ENCODE peak calls at places on chromosomes 7 and 10, in four cellular contexts. One of them, this sample, is unnamed.

GRCh38 chr7:117010375-117011133 is 57.3 kb downstream of the ST7 start:
- DNase-seq in mucosa of descending colon: no peak
- DNase-seq in uterus: no peak
- DNase-seq in H9: no peak
- DNase-seq in this sample: no peak

GRCh38 chr7:150587551-150587950 is 20.4 kb downstream of the GIMAP4 start:
- DNase-seq in mucosa of descending colon: no peak
- DNase-seq in uterus: no peak
- DNase-seq in H9: no peak
- DNase-seq in this sample: no peak

GRCh38 chr10:15784237-15784636 is 64.5 kb upstream of the ITGA8 start:
- DNase-seq in uterus: no peak
- DNase-seq in mucosa of descending colon: no peak
- DNase-seq in H9: no peak
- DNase-seq in this sample: no peak

GRCh38 chr10:36209480-36209879 is 567.4 kb upstream of the FZD8 start:
- DNase-seq in uterus: no peak
- DNase-seq in mucosa of descending colon: no peak
- DNase-seq in H9: no peak
- DNase-seq in this sample: no peak

GRCh38 chr10:86234102-86234501 is 132.5 kb downstream of the GRID1 start:
- DNase-seq in mucosa of descending colon: no peak
- DNase-seq in H9: no peak
- DNase-seq in uterus: no peak
- DNase-seq in this sample: no peak

GRCh38 chr7:93315896-93316295 is 83.7 kb downstream of the VPS50 start:
- DNase-seq in uterus: no peak
- DNase-seq in H9: no peak
- DNase-seq in mucosa of descending colon: no peak
- DNase-seq in this sample: no peak

GRCh38 chr7:108196004-108196403 is 65.8 kb upstream of the LAMB4 start:
- DNase-seq in uterus: no peak
- DNase-seq in H9: no peak
- DNase-seq in mucosa of descending colon: no peak
- DNase-seq in this sample: peak

GRCh38 chr7:100435401-100436304 is 644 bp downstream of the PPP1R35 start:
- DNase-seq in uterus: peak
- DNase-seq in mucosa of descending colon: peak
- DNase-seq in H9: peak
- DNase-seq in this sample: peak

GRCh38 chr10:86659721-86660438 is 5.5 kb downstream of the OPN4 start:
- DNase-seq in mucosa of descending colon: no peak
- DNase-seq in uterus: peak
- DNase-seq in H9: no peak
- DNase-seq in this sample: no peak

GRCh38 chr10:69801094-69801433 is 642 bp upstream of the COL13A1 start:
- DNase-seq in H9: peak
- DNase-seq in mucosa of descending colon: no peak
- DNase-seq in uterus: peak
- DNase-seq in this sample: peak

GRCh38 chr7:151579642-151580041 is 59.9 kb upstream of the RHEB start:
- DNase-seq in H9: no peak
- DNase-seq in mucosa of descending colon: no peak
- DNase-seq in uterus: no peak
- DNase-seq in this sample: peak

GRCh38 chr10:11831520-11831951 is 8.4 kb downstream of the PROSER2 start:
- DNase-seq in uterus: no peak
- DNase-seq in mucosa of descending colon: no peak
- DNase-seq in H9: no peak
- DNase-seq in this sample: no peak

GRCh38 chr10:124064158-124064603 is 29.2 kb downstream of the CHST15 start:
- DNase-seq in uterus: no peak
- DNase-seq in mucosa of descending colon: no peak
- DNase-seq in H9: no peak
- DNase-seq in this sample: no peak

GRCh38 chr7:63925626-63926460 is 72.8 kb upstream of the ZNF722 start:
- DNase-seq in uterus: peak
- DNase-seq in mucosa of descending colon: peak
- DNase-seq in H9: no peak
- DNase-seq in this sample: no peak

GRCh38 chr7:37039131-37039719 is 314.9 kb upstream of the AOAH start:
- DNase-seq in uterus: no peak
- DNase-seq in mucosa of descending colon: no peak
- DNase-seq in H9: no peak
- DNase-seq in this sample: no peak

GRCh38 chr10:3790858-3791257 is 5.8 kb upstream of the KLF6 start:
- DNase-seq in H9: peak
- DNase-seq in mucosa of descending colon: no peak
- DNase-seq in uterus: no peak
- DNase-seq in this sample: no peak

GRCh38 chr10:84097787-84098353 is 41.4 kb upstream of the GHITM start:
- DNase-seq in uterus: no peak
- DNase-seq in mucosa of descending colon: no peak
- DNase-seq in H9: no peak
- DNase-seq in this sample: peak
- TF ChIP-seq CTCF in uterus: peak
- TF ChIP-seq CTCF in mucosa of descending colon: no peak
- TF ChIP-seq CTCF in H9: peak
- TF ChIP-seq CTCF in this sample: peak

GRCh38 chr10:27242473-27242950 is 1.9 kb upstream of the ACBD5 start:
- DNase-seq in uterus: no peak
- DNase-seq in H9: no peak
- DNase-seq in mucosa of descending colon: no peak
- DNase-seq in this sample: no peak
- TF ChIP-seq CTCF in uterus: no peak
- TF ChIP-seq CTCF in H9: no peak
- TF ChIP-seq CTCF in mucosa of descending colon: no peak
- TF ChIP-seq CTCF in this sample: no peak

GRCh38 chr7:142152076-142152475 is 40.6 kb downstream of the MGAM2 start:
- DNase-seq in uterus: no peak
- DNase-seq in mucosa of descending colon: no peak
- DNase-seq in H9: no peak
- DNase-seq in this sample: no peak

GRCh38 chr7:142158741-142159496 is 47.4 kb downstream of the MGAM2 start:
- DNase-seq in H9: no peak
- DNase-seq in uterus: no peak
- DNase-seq in mucosa of descending colon: no peak
- DNase-seq in this sample: no peak

GRCh38 chr7:142150869-142151268 is 39.4 kb downstream of the MGAM2 start:
- DNase-seq in uterus: no peak
- DNase-seq in mucosa of descending colon: no peak
- DNase-seq in H9: no peak
- DNase-seq in this sample: no peak

GRCh38 chr7:142153400-142153799 is 41.9 kb downstream of the MGAM2 start:
- DNase-seq in H9: no peak
- DNase-seq in mucosa of descending colon: no peak
- DNase-seq in uterus: no peak
- DNase-seq in this sample: peak
- TF ChIP-seq CTCF in H9: peak
- TF ChIP-seq CTCF in mucosa of descending colon: peak
- TF ChIP-seq CTCF in uterus: no peak
- TF ChIP-seq CTCF in this sample: no peak

GRCh38 chr7:78368781-78369180 is 570.2 kb downstream of the PHTF2 start:
- DNase-seq in uterus: no peak
- DNase-seq in H9: no peak
- DNase-seq in mucosa of descending colon: no peak
- DNase-seq in this sample: no peak

GRCh38 chr7:78359836-78360235 is 561.3 kb downstream of the PHTF2 start:
- DNase-seq in H9: no peak
- DNase-seq in uterus: no peak
- DNase-seq in mucosa of descending colon: no peak
- DNase-seq in this sample: no peak

GRCh38 chr7:78367280-78367773 is 568.8 kb downstream of the PHTF2 start:
- DNase-seq in H9: no peak
- DNase-seq in uterus: no peak
- DNase-seq in mucosa of descending colon: no peak
- DNase-seq in this sample: no peak

GRCh38 chr7:78363866-78364265 is 565.3 kb downstream of the PHTF2 start:
- DNase-seq in mucosa of descending colon: no peak
- DNase-seq in H9: no peak
- DNase-seq in uterus: no peak
- DNase-seq in this sample: no peak
- TF ChIP-seq CTCF in mucosa of descending colon: no peak
- TF ChIP-seq CTCF in H9: no peak
- TF ChIP-seq CTCF in uterus: no peak
- TF ChIP-seq CTCF in this sample: no peak

GRCh38 chr10:17736223-17736622 is 15.8 kb upstream of the TMEM236 start:
- DNase-seq in uterus: no peak
- DNase-seq in mucosa of descending colon: no peak
- DNase-seq in H9: no peak
- DNase-seq in this sample: no peak
- TF ChIP-seq CTCF in uterus: no peak
- TF ChIP-seq CTCF in mucosa of descending colon: no peak
- TF ChIP-seq CTCF in H9: peak
- TF ChIP-seq CTCF in this sample: peak

DNA sequence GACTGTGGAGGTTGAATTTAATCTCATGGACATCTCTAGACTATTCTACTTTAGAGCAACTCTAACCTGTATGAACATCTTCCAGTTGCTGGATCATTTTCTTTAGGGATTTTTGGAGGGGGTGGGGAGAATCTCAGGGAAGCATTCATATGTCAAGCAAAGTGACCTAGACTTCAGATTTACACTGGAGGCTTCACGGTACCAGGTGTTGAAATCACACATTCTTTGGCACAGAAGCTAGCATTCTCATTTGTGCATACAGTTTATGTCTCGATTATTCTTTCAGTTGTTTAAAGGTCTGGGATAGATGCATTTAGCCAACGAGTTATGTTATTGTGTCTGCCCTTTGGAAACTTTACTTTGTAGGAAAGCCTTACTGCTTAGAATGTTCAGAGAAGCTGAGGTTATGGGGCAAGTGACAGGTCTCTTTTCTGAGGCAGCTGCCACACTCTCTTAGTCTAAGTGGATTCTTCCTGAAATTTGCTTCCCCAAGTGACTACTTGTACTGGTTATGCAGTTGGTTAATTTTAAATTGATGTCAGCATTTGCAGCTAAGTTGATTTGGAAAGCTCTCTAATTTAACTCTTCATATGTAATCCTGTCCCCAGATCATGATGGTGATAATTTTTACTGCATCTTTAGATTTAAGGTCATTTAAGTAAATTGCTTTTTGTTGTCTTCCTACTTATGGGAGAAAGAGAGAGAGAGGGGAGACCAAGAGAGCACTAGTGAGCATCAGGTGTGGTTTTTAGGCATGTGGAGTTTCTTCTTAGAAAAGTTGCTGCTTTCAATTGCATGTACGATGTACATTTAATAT is 153.8 kb downstream of the PRKG1 start:
- DNase-seq in mucosa of descending colon: no peak
- DNase-seq in H9: no peak
- DNase-seq in uterus: no peak
- DNase-seq in this sample: no peak
- TF ChIP-seq CTCF in mucosa of descending colon: no peak
- TF ChIP-seq CTCF in H9: no peak
- TF ChIP-seq CTCF in uterus: no peak
- TF ChIP-seq CTCF in this sample: no peak

GRCh38 chr7:21041666-21042065 is 255.0 kb upstream of the SP8 start:
- DNase-seq in mucosa of descending colon: no peak
- DNase-seq in H9: peak
- DNase-seq in uterus: no peak
- DNase-seq in this sample: no peak

GRCh38 chr7:21041252-21041651 is 254.6 kb upstream of the SP8 start:
- DNase-seq in H9: no peak
- DNase-seq in mucosa of descending colon: no peak
- DNase-seq in uterus: no peak
- DNase-seq in this sample: no peak

GRCh38 chr7:21044384-21044783 is 257.7 kb upstream of the SP8 start:
- DNase-seq in H9: no peak
- DNase-seq in uterus: no peak
- DNase-seq in mucosa of descending colon: no peak
- DNase-seq in this sample: no peak

DNA sequence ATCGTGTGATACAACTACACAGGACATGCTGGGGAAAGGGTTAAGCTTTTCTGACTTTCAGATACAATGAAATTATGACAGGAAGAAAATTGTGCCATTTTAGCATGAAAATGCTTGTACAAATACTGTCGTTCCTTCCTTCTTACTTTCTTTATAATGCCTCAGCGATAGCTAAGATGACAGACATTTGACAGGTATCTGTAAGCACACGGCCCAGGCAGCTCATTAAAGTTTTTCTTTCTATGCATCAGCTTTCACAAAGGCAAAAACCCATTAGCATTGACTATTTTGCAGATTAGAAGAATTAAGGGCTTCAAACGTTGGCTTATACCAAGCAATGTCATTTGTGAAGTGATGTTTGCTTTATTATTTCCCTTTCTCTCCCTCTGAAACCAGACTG is 258.2 kb upstream of the SP8 start:
- DNase-seq in uterus: no peak
- DNase-seq in H9: no peak
- DNase-seq in mucosa of descending colon: no peak
- DNase-seq in this sample: no peak
- TF ChIP-seq CTCF in uterus: no peak
- TF ChIP-seq CTCF in H9: no peak
- TF ChIP-seq CTCF in mucosa of descending colon: no peak
- TF ChIP-seq CTCF in this sample: no peak

DNA sequence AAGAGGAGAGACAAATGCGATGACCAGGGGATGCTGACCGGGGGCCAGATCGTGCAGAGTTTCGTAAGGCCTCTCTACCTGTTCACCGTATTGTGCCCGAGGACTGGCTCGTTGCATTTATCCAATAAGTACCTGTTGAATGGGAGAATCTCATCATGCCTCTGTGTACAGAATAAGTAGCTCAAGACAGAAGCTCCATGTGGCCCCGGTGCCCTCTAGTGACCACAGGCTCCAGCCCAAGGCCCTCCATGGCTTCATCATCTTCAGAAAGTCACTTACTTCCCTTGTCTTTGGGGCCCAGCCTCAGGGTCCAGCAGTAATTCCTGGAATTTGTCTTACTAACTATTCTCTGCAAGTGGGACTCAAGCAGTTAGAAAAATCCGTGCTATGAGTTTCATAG is 151.0 kb downstream of the CHN2 start:
- DNase-seq in mucosa of descending colon: no peak
- DNase-seq in H9: peak
- DNase-seq in uterus: no peak
- DNase-seq in this sample: peak
- TF ChIP-seq CTCF in mucosa of descending colon: peak
- TF ChIP-seq CTCF in H9: peak
- TF ChIP-seq CTCF in uterus: no peak
- TF ChIP-seq CTCF in this sample: peak

This sample was measured in MCF 10A.